ENCODE peak calls at places on chromosomes 1 and 21, in eight cellular contexts. L is CD8-positive, alpha-beta memory T cell; R is astrocyte of the spinal cord; T is IMR-90; Q is uterus; U is AG04449; D is CD8-positive, alpha-beta T cell; P is tibial nerve. G is an unnamed sample.

GRCh38 chr1:227747948-227748495 is 12.8 kb downstream of the SNAP47 start:
- DNase-seq in T (no peak), Q (no peak), U (no peak), R (no peak), D (no peak), L (no peak), P (no peak), G (no peak)

GRCh38 chr1:64471218-64471719 is 1.3 kb downstream of the CACHD1 start:
- DNase-seq in D (no peak), Q (peak), P (no peak), R (peak), U (no peak), L (no peak), T (no peak), G (peak)

GRCh38 chr1:45769261-45769932 is 18.9 kb upstream of the IPP start:
- DNase-seq in U (peak), T (peak), R (peak), Q (no peak), L (no peak), D (no peak), P (no peak), G (peak)

GRCh38 chr1:62237950-62238374 is 43.3 kb downstream of the L1TD1 start:
- DNase-seq in D (no peak), P (no peak), T (no peak), R (no peak), U (no peak), Q (no peak), L (no peak), G (no peak)

GRCh38 chr1:113185463-113186104 is 112.6 kb downstream of the LRIG2 start:
- DNase-seq in R (no peak), L (no peak), T (no peak), P (no peak), U (no peak), D (no peak), Q (no peak), G (no peak)

GRCh38 chr1:115807723-115808122 is 33.2 kb downstream of the NHLH2 start:
- DNase-seq in D (peak), T (peak), L (peak), Q (no peak), U (peak), R (peak), P (no peak), G (peak)

GRCh38 chr1:213564215-213564659 is 423.5 kb upstream of the PROX1 start:
- DNase-seq in L (no peak), Q (no peak), R (no peak), D (no peak), U (no peak), P (no peak), T (no peak), G (no peak)

GRCh38 chr1:116203192-116203723 is 92.1 kb downstream of the MAB21L3 start:
- DNase-seq in L (no peak), D (no peak), T (no peak), Q (no peak), U (no peak), P (no peak), R (no peak), G (no peak)

GRCh38 chr1:7284839-7285435 is 486.2 kb upstream of the VAMP3 start:
- DNase-seq in U (no peak), L (no peak), D (no peak), T (peak), R (no peak), Q (no peak), P (no peak), G (no peak)

GRCh38 chr1:216596298-216596947 is 126.8 kb downstream of the ESRRG start:
- DNase-seq in U (no peak), L (no peak), D (no peak), P (no peak), Q (no peak), T (peak), R (peak), G (no peak)

GRCh38 chr1:115651391-115651790 is 9.6 kb downstream of the VANGL1 start:
- DNase-seq in L (no peak), U (no peak), R (no peak), Q (no peak), P (no peak), D (no peak), T (no peak), G (no peak)

GRCh38 chr1:153776971-153777370 is 1.8 kb downstream of the SLC27A3 start:
- DNase-seq in L (no peak), P (no peak), D (no peak), Q (no peak), R (no peak), T (no peak), U (no peak), G (no peak)

GRCh38 chr1:47849611-47850261 is 147.4 kb downstream of the TRABD2B start:
- DNase-seq in T (no peak), L (no peak), Q (no peak), R (no peak), U (no peak), D (no peak), P (peak), G (no peak)

DNA sequence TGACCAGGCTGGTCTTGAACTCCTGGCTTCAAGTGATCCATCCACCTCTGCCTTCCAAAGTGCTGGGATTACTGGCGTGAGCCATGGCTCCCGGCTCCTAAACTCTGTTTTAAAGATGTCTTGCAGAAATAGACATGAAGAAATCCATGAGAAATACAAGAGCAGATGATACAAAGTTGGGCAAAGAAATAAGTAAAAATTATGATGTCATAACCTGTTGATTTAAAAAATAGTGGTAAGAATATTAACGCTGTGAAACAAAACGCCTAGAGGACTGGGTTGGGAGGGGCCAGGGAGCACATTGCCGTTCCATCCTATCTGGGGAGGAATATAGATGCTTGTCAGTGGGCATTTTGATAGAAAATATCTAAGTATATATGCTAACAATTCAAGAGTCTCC is 1.2 kb upstream of the ITGB2 start:
- DNase-seq in Q (no peak), L (no peak), P (no peak), R (no peak), U (no peak), T (no peak), D (peak), G (no peak)
- H3K4me3 ChIP-seq in Q (no peak), L (peak), P (no peak), R (no peak), U (no peak), T (no peak), D (no peak), G (no peak)

GRCh38 chr21:35256468-35256988 is 207.4 kb upstream of the RUNX1 start:
- DNase-seq in P (peak), D (no peak), U (peak), L (no peak), T (peak), Q (peak), R (peak), G (peak)
- H3K4me3 ChIP-seq in P (no peak), D (no peak), U (peak), L (no peak), T (no peak), Q (no peak), R (peak), G (no peak)

GRCh38 chr1:150997126-150997872 is 9.4 kb downstream of the MINDY1 start:
- DNase-seq in U (no peak), P (no peak), D (no peak), R (no peak), Q (no peak), T (no peak), L (no peak), G (no peak)

GRCh38 chr1:150994248-150994647 is 12.2 kb downstream of the ANXA9 start:
- DNase-seq in U (no peak), T (no peak), R (no peak), L (no peak), P (no peak), D (no peak), Q (no peak), G (no peak)

GRCh38 chr1:150999051-150999674 is 7.5 kb downstream of the MINDY1 start:
- DNase-seq in D (no peak), P (no peak), Q (no peak), T (peak), U (no peak), R (peak), L (no peak), G (peak)

GRCh38 chr1:150997949-150998348 is 8.8 kb downstream of the MINDY1 start:
- DNase-seq in Q (no peak), U (no peak), D (no peak), L (no peak), T (no peak), P (no peak), R (no peak), G (no peak)

GRCh38 chr1:150995896-150996295 is 10.8 kb downstream of the MINDY1 start:
- DNase-seq in D (no peak), Q (peak), T (no peak), R (no peak), U (no peak), P (no peak), L (peak), G (peak)
- H3K4me3 ChIP-seq in D (no peak), Q (no peak), T (no peak), R (no peak), U (no peak), P (no peak), L (no peak), G (no peak)

GRCh38 chr1:181140891-181141290 is 52.4 kb downstream of the IER5 start:
- DNase-seq in U (no peak), Q (no peak), D (no peak), P (no peak), T (no peak), L (no peak), R (no peak), G (no peak)

GRCh38 chr1:181141431-181141910 is 53.0 kb downstream of the IER5 start:
- DNase-seq in P (no peak), Q (peak), R (peak), U (peak), L (no peak), T (peak), D (no peak), G (peak)

GRCh38 chr1:181143081-181143859 is 54.8 kb downstream of the IER5 start:
- DNase-seq in P (no peak), L (no peak), D (no peak), U (no peak), T (no peak), R (no peak), Q (peak), G (peak)

GRCh38 chr1:181144238-181144637 is 55.7 kb downstream of the IER5 start:
- DNase-seq in R (no peak), P (no peak), T (no peak), U (no peak), Q (no peak), L (no peak), D (no peak), G (no peak)

DNA sequence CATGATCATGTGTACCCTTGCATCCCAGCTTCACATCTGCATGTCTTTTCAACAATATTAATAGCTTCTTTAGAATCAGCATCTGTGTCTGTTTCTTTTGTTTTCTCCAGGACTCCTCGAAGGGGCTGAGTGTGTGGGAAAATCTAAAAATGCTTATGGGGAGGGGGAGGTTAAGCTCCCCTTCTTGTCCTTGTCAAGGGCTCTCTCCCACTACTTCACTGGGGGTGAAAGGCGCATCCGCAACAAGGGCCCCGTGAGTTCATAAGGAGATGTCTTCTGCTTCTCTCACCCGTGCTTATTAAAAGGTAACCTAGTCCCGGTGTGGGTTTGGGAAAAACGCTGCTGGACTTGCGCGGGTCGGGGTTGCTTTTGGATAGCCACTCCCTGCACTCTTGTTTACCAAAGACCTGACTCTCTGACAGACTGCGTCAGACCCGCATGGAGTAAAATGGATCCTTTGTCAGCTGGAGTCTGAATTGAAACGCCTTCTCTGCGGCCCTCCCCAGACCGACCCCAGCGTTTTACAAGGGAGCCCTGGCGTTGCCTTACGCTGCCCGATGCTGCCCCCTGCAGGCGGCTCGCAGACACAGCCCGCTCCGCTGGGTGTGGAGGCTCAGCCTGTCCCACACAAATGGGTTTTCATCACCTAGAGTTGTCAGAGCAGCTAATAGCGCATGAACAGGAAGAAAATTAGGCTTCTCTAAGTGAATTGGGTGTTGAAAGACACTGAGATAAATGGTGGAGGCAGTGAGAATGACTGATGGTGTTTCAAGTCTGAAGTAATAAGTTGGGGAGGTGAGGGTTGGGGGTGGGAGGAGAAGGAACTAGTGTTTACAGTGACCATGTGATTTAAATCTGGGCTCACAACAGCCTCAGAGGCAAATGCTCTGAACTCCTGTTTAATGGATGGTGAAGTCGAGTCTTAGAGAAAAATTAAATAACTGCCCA is 53.9 kb downstream of the IER5 start:
- DNase-seq in Q (peak), T (peak), D (peak), P (peak), U (peak), L (peak), R (peak), G (peak)
- H3K4me3 ChIP-seq in Q (peak), T (peak), D (no peak), P (no peak), U (peak), L (no peak), R (peak), G (peak)

DNA sequence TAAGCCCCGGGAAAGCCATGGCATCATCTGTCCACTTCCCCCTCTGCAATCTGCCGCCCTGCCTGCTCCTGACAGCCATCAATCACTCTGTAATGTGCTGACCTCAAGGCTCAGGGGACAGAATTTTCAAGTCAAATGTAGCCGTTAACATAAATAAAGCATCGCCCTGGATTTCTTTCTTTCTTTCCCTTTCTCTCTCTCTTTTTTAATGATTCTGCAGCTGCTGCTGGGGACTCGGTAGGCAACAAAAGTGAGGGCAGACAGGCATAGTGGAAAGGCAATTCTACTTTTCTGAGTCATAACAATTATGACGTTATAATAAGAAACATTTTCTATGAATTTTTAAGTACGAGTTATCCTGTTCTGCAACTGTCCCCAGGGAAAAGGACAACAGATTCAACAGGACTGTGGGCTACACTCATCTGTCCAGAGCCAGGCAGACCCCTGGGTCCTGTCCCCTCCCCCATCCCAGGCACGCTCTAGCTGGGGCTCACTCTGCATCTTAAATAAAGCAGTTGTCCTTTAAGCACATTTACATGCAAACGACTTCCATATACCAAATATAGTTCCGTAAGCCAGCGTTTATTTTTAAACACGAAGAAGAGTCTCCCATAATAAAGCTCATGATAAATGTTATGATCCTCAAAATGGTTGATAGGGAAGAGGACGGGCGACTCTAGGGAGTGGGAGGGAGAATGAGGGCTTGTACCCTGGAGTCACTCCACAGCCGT is 78.6 kb downstream of the SSBP3 start:
- DNase-seq in T (peak), D (no peak), R (peak), Q (no peak), P (no peak), L (no peak), U (no peak), G (peak)
- H3K4me3 ChIP-seq in T (no peak), D (no peak), R (no peak), Q (no peak), P (no peak), L (no peak), U (peak), G (no peak)

DNA sequence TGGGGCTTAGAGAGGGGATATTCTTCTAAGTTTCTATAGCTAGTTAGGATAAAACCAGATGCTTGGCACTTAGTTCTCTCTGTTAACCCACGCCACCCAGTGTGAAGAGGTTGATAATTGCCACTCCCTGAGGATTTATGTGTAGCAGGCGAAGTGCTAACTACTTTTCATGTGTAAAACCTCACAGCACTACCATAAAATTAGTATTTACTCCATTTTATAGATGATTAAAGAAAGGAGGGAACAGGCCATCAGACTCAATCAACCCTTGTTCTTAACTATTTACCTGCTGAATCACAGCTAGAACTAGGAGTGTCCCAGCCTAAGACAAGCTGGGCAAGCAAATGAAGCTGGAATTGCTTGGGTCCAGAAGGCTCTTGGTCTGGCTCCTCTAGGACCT is 8.9 kb downstream of the LIN28A start:
- DNase-seq in D (no peak), T (no peak), P (no peak), R (no peak), U (no peak), Q (no peak), L (no peak), G (no peak)
- H3K4me3 ChIP-seq in D (no peak), T (no peak), P (no peak), R (no peak), U (no peak), Q (no peak), L (no peak), G (no peak)

GRCh38 chr21:28439246-28439645 is 553.4 kb downstream of the LTN1 start:
- DNase-seq in P (no peak), T (no peak), U (no peak), D (no peak), R (no peak), Q (no peak), L (no peak), G (peak)
- H3K4me3 ChIP-seq in P (no peak), T (no peak), U (no peak), D (no peak), R (no peak), Q (no peak), L (no peak), G (no peak)

GRCh38 chr21:42654913-42655796 is 1.7 kb downstream of the PDE9A start:
- DNase-seq in U (no peak), P (no peak), T (no peak), L (no peak), D (peak), Q (no peak), R (no peak), G (no peak)
- H3K4me3 ChIP-seq in U (no peak), P (peak), T (no peak), L (peak), D (peak), Q (no peak), R (no peak), G (no peak)

G was measured in fibroblast of the aortic adventitia.